ENCODE peak calls at places on chromosomes 1 and 21, in five cellular contexts. U is skeletal muscle cell, L is substantia nigra, Q is body of pancreas, H is Right ventricle myocardium superior. M is an unnamed sample.
A peak's percentile ranks its signal among the peaks of the same experiment; 100 is the strongest.

GRCh38 chr21:44329086-44329889 is 9.9 kb downstream of the CFAP410 start:
- DNase-seq in U (no peak), L (peak; percentile 34), Q (no peak), H (no peak), M (no peak)

GRCh38 chr1:41497631-41498030 is 13.1 kb upstream of the EDN2 start:
- DNase-seq in L (no peak), H (peak; percentile 20), Q (no peak), U (no peak), M (no peak)

GRCh38 chr1:14970115-14970798 is 183.3 kb upstream of the TMEM51 start:
- DNase-seq in H (no peak), U (no peak), Q (peak; percentile 56), L (peak; percentile 31), M (peak; percentile 88)

GRCh38 chr1:157144509-157144908 is 6.3 kb upstream of the ETV3 start:
- DNase-seq in L (no peak), Q (no peak), U (no peak), H (no peak), M (no peak)

GRCh38 chr1:27145934-27146354 is 9.0 kb downstream of the SLC9A1 start:
- DNase-seq in H (no peak), L (no peak), Q (no peak), U (peak; percentile 83), M (peak; percentile 67)

GRCh38 chr21:42214081-42214750 is 4.7 kb upstream of the ABCG1 start:
- DNase-seq in U (no peak), Q (no peak), H (no peak), L (no peak), M (no peak)

GRCh38 chr1:101330427-101331130 is 93.8 kb downstream of the S1PR1 start:
- DNase-seq in H (no peak), Q (no peak), U (no peak), L (no peak), M (no peak)

GRCh38 chr1:236009857-236010256 is 55.0 kb downstream of the NID1 start:
- DNase-seq in L (no peak), Q (no peak), U (peak; percentile 93), H (no peak), M (peak; percentile 93)

GRCh38 chr1:159171688-159172501 is 480 bp downstream of the CADM3 start:
- DNase-seq in Q (no peak), L (no peak), U (no peak), H (peak; percentile 43), M (no peak)

GRCh38 chr1:173095632-173096031 is 44.9 kb upstream of the TNFSF18 start:
- DNase-seq in Q (no peak), U (peak; percentile 46), H (no peak), L (no peak), M (peak; percentile 65)

GRCh38 chr1:226457307-226457712 is 49.4 kb upstream of the PARP1 start:
- DNase-seq in U (no peak), H (no peak), L (no peak), Q (no peak), M (no peak)

GRCh38 chr1:161473363-161473762 is 31.9 kb upstream of the FCGR2A start:
- DNase-seq in U (no peak), L (no peak), H (no peak), Q (no peak), M (no peak)

GRCh38 chr21:45986316-45987051 is 4.9 kb downstream of the COL6A1 start:
- DNase-seq in U (no peak), Q (no peak), H (peak; percentile 32), L (no peak), M (no peak)

GRCh38 chr1:87472716-87473115 is 144.0 kb downstream of the LMO4 start:
- DNase-seq in H (no peak), U (no peak), L (no peak), Q (no peak), M (no peak)

GRCh38 chr1:211484738-211485479 is 7.1 kb downstream of the RD3 start:
- DNase-seq in U (no peak), Q (no peak), H (no peak), L (no peak), M (no peak)

GRCh38 chr1:29709711-29710169 is 473.4 kb downstream of the PTPRU start:
- DNase-seq in H (no peak), L (no peak), Q (no peak), U (peak; percentile 43), M (no peak)

GRCh38 chr1:18256318-18257235 is 149.0 kb downstream of the IGSF21 start:
- DNase-seq in H (peak; percentile 53), U (no peak), Q (peak; percentile 71), L (no peak), M (no peak)

GRCh38 chr1:153880962-153881361 is 41.8 kb downstream of the GATAD2B start:
- DNase-seq in Q (peak; percentile 85), L (peak; percentile 77), U (peak; percentile 93), H (peak; percentile 90), M (peak; percentile 25)

GRCh38 chr1:30908886-30909777 is 574 bp upstream of the SDC3 start:
- DNase-seq in U (no peak), Q (no peak), L (no peak), H (peak; percentile 49), M (no peak)

GRCh38 chr1:21366288-21366687 is 73.6 kb upstream of the NBPF3 start:
- DNase-seq in Q (no peak), H (no peak), L (no peak), U (no peak), M (no peak)

GRCh38 chr1:55284856-55285255 is 69.7 kb upstream of the USP24 start:
- DNase-seq in U (no peak), H (no peak), L (peak; percentile 16), Q (peak; percentile 35), M (no peak)

GRCh38 chr1:201495447-201496295 is 11.3 kb downstream of the CSRP1 start:
- DNase-seq in Q (peak; percentile 40), U (no peak), H (peak; percentile 89), L (peak; percentile 92), M (no peak)

GRCh38 chr21:16969636-16970035 is 543.2 kb upstream of the CXADR start:
- DNase-seq in H (no peak), Q (no peak), L (no peak), U (no peak), M (no peak)

GRCh38 chr1:201299968-201300367 is 16.7 kb downstream of the PKP1 start:
- DNase-seq in L (no peak), Q (peak; percentile 19), H (peak; percentile 60), U (no peak), M (no peak)

GRCh38 chr1:181139631-181140051 is 51.1 kb downstream of the IER5 start:
- DNase-seq in Q (no peak), H (no peak), U (no peak), L (no peak), M (no peak)

GRCh38 chr1:212260557-212261342 is 24.5 kb upstream of the PPP2R5A start:
- DNase-seq in H (no peak), L (no peak), U (no peak), Q (no peak), M (no peak)

GRCh38 chr1:180168786-180169640 is 14.3 kb downstream of the QSOX1 start:
- DNase-seq in U (no peak), H (no peak), L (no peak), Q (peak; percentile 89), M (no peak)

GRCh38 chr21:44079846-44080245 is 27.4 kb upstream of the PWP2 start:
- DNase-seq in L (no peak), U (no peak), Q (no peak), H (no peak), M (no peak)

GRCh38 chr1:25140073-25140797 is 92.1 kb downstream of the SYF2 start:
- DNase-seq in L (no peak), U (no peak), Q (peak; percentile 6), H (no peak), M (no peak)

GRCh38 chr1:224880593-224881307 is 48.7 kb upstream of the DNAH14 start:
- DNase-seq in Q (no peak), H (no peak), L (no peak), U (no peak), M (no peak)

GRCh38 chr1:7069888-7070287 is 284.6 kb downstream of the CAMTA1 start:
- DNase-seq in H (no peak), U (no peak), Q (no peak), L (no peak), M (no peak)

GRCh38 chr1:15956150-15956549 is 19.8 kb downstream of the ZBTB17 start:
- DNase-seq in L (no peak), H (no peak), Q (no peak), U (no peak), M (no peak)

GRCh38 chr1:53324321-53324720 is 3.5 kb downstream of the LRP8 start:
- DNase-seq in Q (no peak), H (no peak), U (no peak), L (no peak), M (no peak)

GRCh38 chr1:81802601-81803422 is 2.1 kb downstream of the ADGRL2 start:
- DNase-seq in H (peak; percentile 84), Q (peak; percentile 79), U (no peak), L (no peak), M (no peak)

GRCh38 chr1:54172614-54173312 is 20.0 kb upstream of the CDCP2 start:
- DNase-seq in L (no peak), Q (no peak), U (peak; percentile 51), H (no peak), M (no peak)

GRCh38 chr21:44459712-44460440 is 4.6 kb downstream of the LRRC3 start:
- DNase-seq in H (no peak), U (no peak), L (no peak), Q (no peak), M (no peak)

GRCh38 chr1:204980870-204981405 is 62.1 kb upstream of the CNTN2 start:
- DNase-seq in L (no peak), H (no peak), Q (no peak), U (no peak), M (no peak)

GRCh38 chr1:216836316-216836715 is 113.1 kb upstream of the ESRRG start:
- DNase-seq in H (no peak), U (no peak), Q (no peak), L (no peak), M (no peak)

M was measured in BJ.